ENCODE peak calls at places on chromosomes 16 and 17, in eight cellular contexts. F is Caco-2, U is Peyer's patch, R is BE2C, L is neuronal stem cell, D is adrenal gland, M is A549, N is tibial artery. E is an unnamed sample.

GRCh38 chr17:66491213-66491612 is 188.8 kb downstream of the PRKCA start:
- DNase-seq in F (no peak), U (no peak), R (no peak), L (no peak), D (no peak), M (no peak), N (no peak), E (no peak)

GRCh38 chr17:39927928-39928867 is 666 bp downstream of the LRRC3C start:
- DNase-seq in F (peak; percentile 65), U (peak; percentile 70), R (no peak), L (no peak), D (peak; percentile 52), M (peak; percentile 42), N (peak; percentile 40), E (no peak)

GRCh38 chr16:13390093-13390985 is 488.9 kb downstream of the SHISA9 start:
- DNase-seq in F (no peak), U (no peak), R (no peak), L (no peak), D (no peak), M (no peak), N (no peak), E (no peak)

GRCh38 chr17:40086150-40087044 is 14.0 kb downstream of the NR1D1 start:
- DNase-seq in F (peak; percentile 84), U (no peak), R (peak; percentile 86), L (no peak), D (peak; percentile 76), M (peak; percentile 85), N (peak; percentile 54), E (no peak)

GRCh38 chr17:39485555-39485954 is 24.3 kb downstream of the CDK12 start:
- DNase-seq in F (peak; percentile 64), U (no peak), R (no peak), L (no peak), D (no peak), M (no peak), N (no peak), E (no peak)

GRCh38 chr16:87963400-87963799 is 12.2 kb downstream of the BANP start:
- DNase-seq in F (no peak), U (no peak), R (no peak), L (no peak), D (no peak), M (no peak), N (no peak), E (no peak)

GRCh38 chr16:86496929-86497381 is 13.4 kb upstream of the FOXF1 start:
- DNase-seq in F (no peak), U (no peak), R (no peak), L (no peak), D (no peak), M (no peak), N (no peak), E (no peak)

GRCh38 chr17:35752471-35752870 is 568 bp downstream of the GAS2L2 start:
- DNase-seq in F (no peak), U (no peak), R (no peak), L (no peak), D (no peak), M (no peak), N (no peak), E (no peak)

GRCh38 chr17:16398270-16399267 is 16.8 kb upstream of the TRPV2 start:
- DNase-seq in F (no peak), U (no peak), R (peak; percentile 40), L (no peak), D (peak; percentile 17), M (no peak), N (no peak), E (no peak)

GRCh38 chr17:75976175-75976848 is 2.7 kb downstream of the ACOX1 start:
- DNase-seq in F (no peak), U (no peak), R (no peak), L (no peak), D (no peak), M (no peak), N (no peak), E (no peak)

GRCh38 chr16:75202069-75202590 is 4.8 kb downstream of the CTRB2 start:
- DNase-seq in F (no peak), U (peak; percentile 26), R (no peak), L (no peak), D (no peak), M (no peak), N (no peak), E (no peak)

GRCh38 chr17:633641-634091 is 81.0 kb downstream of the VPS53 start:
- DNase-seq in F (peak; percentile 23), U (no peak), R (no peak), L (peak; percentile 37), D (no peak), M (no peak), N (peak; percentile 48), E (no peak)

GRCh38 chr17:15249487-15249886 is 15.6 kb downstream of the PMP22 start:
- DNase-seq in F (no peak), U (no peak), R (no peak), L (no peak), D (no peak), M (no peak), N (no peak), E (no peak)

GRCh38 chr16:56688762-56689161 is 6.5 kb downstream of the MT1X start:
- DNase-seq in F (no peak), U (no peak), R (no peak), L (no peak), D (no peak), M (no peak), N (no peak), E (no peak)

GRCh38 chr17:43043306-43043705 is 18.3 kb downstream of the RND2 start:
- DNase-seq in F (no peak), U (no peak), R (no peak), L (no peak), D (no peak), M (no peak), N (no peak), E (no peak)

GRCh38 chr17:63698886-63699637 is 863 bp downstream of the LIMD2 start:
- DNase-seq in F (no peak), U (peak; percentile 70), R (peak; percentile 55), L (no peak), D (peak; percentile 54), M (no peak), N (peak; percentile 52), E (no peak)

GRCh38 chr17:63702223-63702577 is 2.3 kb upstream of the LIMD2 start:
- DNase-seq in F (no peak), U (no peak), R (no peak), L (no peak), D (no peak), M (no peak), N (no peak), E (no peak)

GRCh38 chr17:63701477-63702222 is 1.7 kb upstream of the LIMD2 start:
- DNase-seq in F (no peak), U (no peak), R (no peak), L (no peak), D (no peak), M (no peak), N (no peak), E (no peak)

GRCh38 chr17:63699638-63700527 is at the start of gene LIMD2:
- DNase-seq in F (peak; percentile 56), U (peak; percentile 70), R (peak; percentile 86), L (peak; percentile 65), D (peak; percentile 59), M (peak; percentile 69), N (no peak), E (no peak)

DNA sequence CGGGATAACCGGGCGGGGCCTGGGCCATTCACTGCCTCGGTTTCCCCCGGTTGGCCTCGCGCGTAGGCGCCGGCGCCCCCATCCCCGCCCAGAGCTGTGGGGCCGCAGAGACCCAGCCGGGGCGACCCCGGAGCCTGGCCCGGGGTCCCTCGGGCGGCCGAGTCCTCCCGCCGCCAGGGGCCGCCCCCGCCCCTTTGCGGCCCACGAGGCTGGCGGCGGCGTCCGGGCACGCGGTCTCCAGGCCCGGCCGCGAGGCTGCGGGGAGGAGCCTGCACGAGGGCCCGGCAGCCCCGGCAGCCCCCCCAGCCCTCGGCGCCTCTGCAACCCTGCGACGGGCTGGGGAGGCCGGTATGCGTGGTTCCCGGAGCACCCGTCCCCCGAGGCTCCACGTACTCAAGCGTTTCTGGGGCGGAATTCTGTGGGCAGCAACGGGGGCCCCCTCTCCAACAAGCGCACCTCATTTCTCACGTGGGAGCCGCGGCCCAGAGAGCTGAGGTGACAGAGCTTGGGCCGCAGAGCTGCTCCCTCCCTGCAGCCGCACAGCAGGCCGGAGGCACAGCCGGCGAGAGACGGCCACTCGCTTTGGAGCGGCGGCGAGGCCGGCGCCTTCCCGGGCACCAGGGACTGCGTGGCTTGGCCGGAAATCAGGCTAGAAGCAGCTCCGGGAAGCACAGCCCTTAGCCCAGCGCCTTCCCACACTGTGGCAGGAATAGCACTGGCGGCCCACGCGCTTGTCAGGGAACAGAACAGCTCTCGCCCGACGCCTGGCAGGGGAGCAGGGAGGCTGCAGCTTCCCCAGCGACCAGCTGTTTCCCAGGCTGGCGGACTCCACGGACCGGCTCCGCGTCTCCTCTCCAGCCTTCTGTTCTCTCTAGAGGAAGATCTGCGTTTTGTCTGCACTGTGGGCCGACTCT is 860 bp upstream of the LIMD2 start:
- DNase-seq in F (no peak), U (no peak), R (peak; percentile 63), L (peak; percentile 39), D (peak; percentile 49), M (no peak), N (peak; percentile 70), E (peak; percentile 60)
- H3K4me1 ChIP-seq in F (no peaks in the 10 kb centered on the region), U (peaks cover 31% of the 10 kb centered on the region), R (peaks cover 4% of the 10 kb centered on the region), L (peaks cover 16% of the 10 kb centered on the region), D (peaks cover 15% of the 10 kb centered on the region), M (peaks cover 6% of the 10 kb centered on the region), N (peaks cover 35% of the 10 kb centered on the region), E (peaks cover 24% of the 10 kb centered on the region)

GRCh38 chr17:74139120-74139519 is 64.4 kb upstream of the RPL38 start:
- DNase-seq in F (no peak), U (no peak), R (no peak), L (no peak), D (no peak), M (no peak), N (no peak), E (no peak)
- H3K9me3 ChIP-seq in F (peaks cover 32% of the 10 kb centered on the region), U (peaks cover 11% of the 10 kb centered on the region), R (peaks cover 5% of the 10 kb centered on the region), L (peaks cover 4% of the 10 kb centered on the region), D (peaks cover 10% of the 10 kb centered on the region), M (peaks cover 59% of the 10 kb centered on the region), N (peaks cover 26% of the 10 kb centered on the region), E (peaks cover 14% of the 10 kb centered on the region)

GRCh38 chr17:81553018-81553615 is 964 bp upstream of the FAAP100 start:
- DNase-seq in F (peak; percentile 71), U (peak; percentile 91), R (peak; percentile 84), L (peak; percentile 72), D (peak; percentile 82), M (peak; percentile 97), N (peak; percentile 87), E (peak; percentile 51)

GRCh38 chr17:81553616-81554181 is 1.5 kb upstream of the FAAP100 start:
- DNase-seq in F (no peak), U (no peak), R (peak; percentile 60), L (no peak), D (peak; percentile 69), M (peak; percentile 85), N (no peak), E (no peak)

GRCh38 chr17:81550830-81551457 is 1.2 kb downstream of the FAAP100 start:
- DNase-seq in F (no peak), U (no peak), R (no peak), L (no peak), D (no peak), M (no peak), N (no peak), E (no peak)

GRCh38 chr17:81551458-81552243 is 502 bp downstream of the FAAP100 start:
- DNase-seq in F (peak; percentile 42), U (peak; percentile 67), R (no peak), L (no peak), D (no peak), M (no peak), N (no peak), E (no peak)

GRCh38 chr17:81552244-81553017 is at the start of gene FAAP100:
- DNase-seq in F (peak; percentile 91), U (peak; percentile 90), R (peak; percentile 86), L (peak; percentile 86), D (peak; percentile 75), M (peak; percentile 90), N (peak; percentile 62), E (no peak)
- H3K4me1 ChIP-seq in F (peaks cover 18% of the 10 kb centered on the region), U (peaks cover 40% of the 10 kb centered on the region), R (no peaks in the 10 kb centered on the region), L (peaks cover 14% of the 10 kb centered on the region), D (peaks cover 29% of the 10 kb centered on the region), M (peaks cover 43% of the 10 kb centered on the region), N (peaks cover 35% of the 10 kb centered on the region), E (peaks cover 28% of the 10 kb centered on the region)

GRCh38 chr16:35543486-35543885 is 2084.1 kb downstream of the TP53TG3F start:
- DNase-seq in F (no peak), U (no peak), R (no peak), L (no peak), D (no peak), M (no peak), N (no peak), E (no peak)
- H3K9me3 ChIP-seq in F (no peaks in the 10 kb centered on the region), U (peaks cover 4% of the 10 kb centered on the region), R (no peaks in the 10 kb centered on the region), L (peaks cover 22% of the 10 kb centered on the region), D (no peaks in the 10 kb centered on the region), M (no peaks in the 10 kb centered on the region), N (no peaks in the 10 kb centered on the region), E (no peaks in the 10 kb centered on the region)